ENCODE peak calls at places on chromosomes 2 and 18, in seven cellular contexts. Q, I, N, B, D, H and L are unnamed samples.

GRCh38 chr2:46643493-46643892 is 164.1 kb downstream of the TMEM247 start:
- DNase-seq in Q (no peak), B (no peak), H (no peak), I (no peak), N (peak; percentile 7), D (no peak), L (no peak)

GRCh38 chr2:229715895-229716507 is 1.6 kb upstream of the DNER start:
- DNase-seq in N (peak; percentile 55), H (no peak), B (peak; percentile 46), Q (peak; percentile 64), D (peak; percentile 9), I (peak; percentile 54), L (peak; percentile 61)

GRCh38 chr2:96146151-96146880 is 1.1 kb upstream of the DUSP2 start:
- DNase-seq in H (peak; percentile 47), D (no peak), N (peak; percentile 92), Q (no peak), I (no peak), B (no peak), L (peak; percentile 82)

GRCh38 chr2:100821255-100821912 is 1.4 kb downstream of the NPAS2 start:
- DNase-seq in D (no peak), Q (no peak), H (no peak), B (peak; percentile 47), I (peak; percentile 32), N (no peak), L (no peak)

GRCh38 chr18:14117611-14118010 is 14.6 kb downstream of the ZNF519 start:
- DNase-seq in D (no peak), I (peak; percentile 4), H (no peak), Q (no peak), B (peak; percentile 47), N (no peak), L (no peak)

GRCh38 chr2:231682546-231683291 is 25.6 kb upstream of the PTMA start:
- DNase-seq in H (no peak), N (peak; percentile 49), Q (no peak), D (no peak), B (no peak), I (no peak), L (no peak)

GRCh38 chr2:46131-46470 is 204 bp downstream of the FAM110C start:
- DNase-seq in I (no peak), B (no peak), H (no peak), N (no peak), D (no peak), Q (no peak), L (no peak)

GRCh38 chr2:230902180-230902899 is 22.7 kb downstream of the GPR55 start:
- DNase-seq in I (peak; percentile 62), Q (peak; percentile 54), H (peak; percentile 5), N (peak; percentile 52), B (peak; percentile 86), D (no peak), L (no peak)

GRCh38 chr2:45616663-45617411 is 5.8 kb upstream of the SRBD1 start:
- DNase-seq in Q (no peak), N (no peak), I (peak; percentile 42), D (no peak), H (no peak), B (peak; percentile 64), L (no peak)

GRCh38 chr2:120604767-120605166 is 130.9 kb upstream of the GLI2 start:
- DNase-seq in D (no peak), Q (no peak), N (no peak), I (no peak), H (no peak), B (no peak), L (no peak)

GRCh38 chr18:79940126-79940813 is 11.2 kb downstream of the SLC66A2 start:
- DNase-seq in N (no peak), Q (no peak), I (no peak), B (no peak), D (no peak), H (peak; percentile 9), L (no peak)

GRCh38 chr18:75113455-75113854 is 95.5 kb downstream of the PTGR3 start:
- DNase-seq in H (no peak), Q (no peak), B (no peak), D (no peak), I (no peak), N (no peak), L (no peak)

GRCh38 chr2:103179800-103180199 is 418.0 kb downstream of the TMEM182 start:
- DNase-seq in N (no peak), H (no peak), Q (no peak), I (no peak), D (no peak), B (no peak), L (no peak)

DNA sequence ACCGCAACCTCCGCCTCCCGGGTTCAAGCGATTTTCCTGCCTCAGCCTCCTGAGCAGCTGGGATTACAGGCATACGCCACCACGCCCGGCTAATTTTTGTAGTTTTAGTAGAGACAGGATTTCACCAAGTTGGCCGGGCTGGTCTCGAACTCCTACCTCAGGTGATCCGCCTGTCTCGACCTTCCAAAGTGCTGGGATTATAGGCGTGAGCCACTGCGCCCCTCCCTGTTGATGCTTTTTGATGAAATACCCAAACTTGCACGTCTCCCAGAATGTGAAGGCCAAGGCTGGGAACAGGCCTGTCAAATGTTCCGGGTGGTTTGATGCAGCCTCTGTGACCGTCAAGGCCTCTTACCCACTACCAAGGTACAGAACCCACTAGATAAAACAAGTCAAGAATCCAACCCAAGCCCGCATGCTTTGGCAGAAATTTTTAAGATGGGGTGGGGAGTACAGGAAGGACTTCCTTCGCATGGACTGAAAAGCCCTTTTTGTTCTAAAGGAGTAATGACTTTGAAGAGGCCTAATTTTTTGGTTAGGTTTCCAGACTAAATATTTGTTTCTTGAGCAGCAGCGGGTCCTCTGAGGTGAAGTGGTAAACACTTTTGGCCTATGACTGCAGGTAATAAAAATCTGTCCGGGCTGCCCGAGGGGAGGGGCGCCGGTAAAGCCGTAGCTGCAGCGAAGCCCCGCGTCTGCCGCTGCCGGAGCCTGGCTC is 3.7 kb upstream of the EVX2 start:
- DNase-seq in H (no peak), Q (no peak), I (no peak), D (no peak), N (no peak), B (no peak), L (no peak)
- H3K4me3 ChIP-seq in H (no peak overlapping the region), Q (no peak overlapping the region), I (no peak overlapping the region), D (no peak overlapping the region), N (no peak overlapping the region), B (no peak overlapping the region), L (no peak overlapping the region)

DNA sequence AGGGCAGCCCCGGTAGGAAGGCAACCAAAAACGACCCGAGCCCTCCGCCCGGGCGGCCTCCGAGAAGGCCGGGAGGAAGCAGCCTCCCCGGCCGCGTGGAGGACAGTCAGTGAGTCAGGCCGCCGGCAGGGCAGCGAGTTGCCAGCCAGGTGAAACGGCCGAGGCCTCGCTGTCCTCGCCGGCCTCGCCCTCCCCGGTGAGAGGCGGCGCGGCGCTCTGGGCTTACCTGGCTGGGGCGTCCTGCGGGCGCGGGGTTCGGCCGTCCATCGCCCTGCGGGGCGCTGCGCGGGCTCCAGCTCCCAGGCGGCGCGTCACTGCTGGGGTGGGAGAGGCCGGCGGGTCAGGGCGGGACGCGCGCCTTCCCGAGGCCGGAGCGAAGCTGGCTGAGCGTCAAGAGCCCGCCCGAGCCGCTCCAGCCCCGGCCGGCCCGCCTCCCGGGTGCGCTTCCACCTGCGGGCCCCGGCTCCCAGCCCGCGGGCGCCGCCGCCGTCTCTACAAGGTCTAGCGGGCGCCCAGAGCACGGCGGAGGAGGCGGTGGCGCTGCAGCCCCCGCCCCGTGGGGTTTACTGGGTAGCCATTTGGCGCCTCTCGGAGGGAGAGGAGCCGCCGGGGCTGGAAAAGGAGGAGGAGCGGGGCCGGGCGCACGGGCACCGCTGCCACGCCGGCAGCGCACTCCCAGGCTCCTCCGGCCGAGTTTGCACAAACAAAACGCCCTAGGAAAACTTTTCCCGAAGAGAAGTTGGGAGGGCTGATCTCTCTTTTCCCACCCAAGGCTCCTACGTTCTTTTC is 499 bp downstream of the COBLL1 start:
- DNase-seq in B (peak; percentile 78), N (peak; percentile 18), Q (peak; percentile 46), D (no peak), I (peak; percentile 75), H (peak; percentile 80), L (no peak)
- H3K4me3 ChIP-seq in B (peak overlapping the region; percentile 86), N (peak overlapping the region; percentile 65), Q (peak overlapping the region; percentile 59), D (peak overlapping the region; percentile 63), I (peak overlapping the region; percentile 71), H (peak overlapping the region; percentile 79), L (no peak overlapping the region)

GRCh38 chr2:1741851-1742250 is 2.5 kb downstream of the PXDN start:
- DNase-seq in I (no peak), B (no peak), H (peak; percentile 28), Q (no peak), D (no peak), N (no peak), L (no peak)

GRCh38 chr2:1738646-1739302 is 5.5 kb downstream of the PXDN start:
- DNase-seq in H (peak; percentile 21), B (no peak), Q (no peak), N (no peak), D (no peak), I (no peak), L (no peak)

GRCh38 chr2:1738163-1738562 is 6.2 kb downstream of the PXDN start:
- DNase-seq in Q (no peak), N (no peak), H (no peak), B (no peak), D (no peak), I (no peak), L (no peak)

GRCh38 chr2:1739322-1739957 is 4.9 kb downstream of the PXDN start:
- DNase-seq in I (no peak), H (peak; percentile 10), B (no peak), Q (no peak), D (no peak), N (no peak), L (no peak)

GRCh38 chr2:1739961-1740713 is 4.2 kb downstream of the PXDN start:
- DNase-seq in N (no peak), Q (no peak), H (peak; percentile 38), B (peak; percentile 44), I (peak; percentile 21), D (no peak), L (no peak)
- H3K4me3 ChIP-seq in N (no peak overlapping the region), Q (no peak overlapping the region), H (no peak overlapping the region), B (no peak overlapping the region), I (no peak overlapping the region), D (no peak overlapping the region), L (no peak overlapping the region)

GRCh38 chr18:37538526-37539205 is 26.9 kb downstream of the CELF4 start:
- DNase-seq in I (no peak), B (peak; percentile 1), H (no peak), N (no peak), Q (no peak), D (no peak), L (no peak)

GRCh38 chr18:37541517-37541916 is 24.1 kb downstream of the CELF4 start:
- DNase-seq in Q (no peak), I (no peak), D (no peak), H (no peak), B (no peak), N (no peak), L (no peak)

GRCh38 chr18:37540424-37541121 is 25.0 kb downstream of the CELF4 start:
- DNase-seq in B (no peak), Q (no peak), D (no peak), N (no peak), I (no peak), H (no peak), L (no peak)

GRCh38 chr18:37537868-37538525 is 27.6 kb downstream of the CELF4 start:
- DNase-seq in H (peak; percentile 86), I (peak; percentile 46), Q (peak; percentile 37), N (peak; percentile 62), B (peak; percentile 72), D (peak; percentile 5), L (no peak)

DNA sequence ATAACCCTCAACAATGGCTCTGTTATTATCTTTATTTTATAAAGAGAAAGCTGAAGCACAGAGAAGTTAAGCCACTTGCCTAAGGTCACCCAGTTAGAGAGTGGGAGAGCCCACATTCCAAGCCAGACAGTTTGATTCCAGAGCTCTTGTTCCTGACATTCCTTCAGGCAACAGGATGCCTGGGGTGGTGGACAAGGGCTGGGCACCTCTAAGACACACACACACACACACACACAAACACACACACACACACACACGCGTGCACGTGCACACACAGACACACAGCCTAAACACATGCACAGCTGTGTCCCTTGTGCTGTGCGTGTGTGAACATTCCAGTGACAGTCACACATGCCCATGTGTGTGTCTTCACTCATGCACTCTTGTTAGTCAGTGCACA is 26.4 kb downstream of the CELF4 start:
- DNase-seq in H (no peak), I (no peak), B (no peak), Q (no peak), D (no peak), N (no peak), L (no peak)
- H3K4me3 ChIP-seq in H (no peak overlapping the region), I (no peak overlapping the region), B (no peak overlapping the region), Q (no peak overlapping the region), D (no peak overlapping the region), N (no peak overlapping the region), L (no peak overlapping the region)